ENCODE peak calls at places on chromosomes 16 and 17, in eight cellular contexts. C is vagina, I is adrenal gland, V is brain microvascular endothelial cell, F is breast epithelium, D is aorta, Q is stomach, H is AG04450. T is an unnamed sample.

GRCh38 chr17:2058521-2059124 is 3.7 kb downstream of the HIC1 start:
- DNase-seq in C (no peak), I (no peak), V (peak), F (no peak), D (peak), Q (peak), H (no peak), T (peak)

GRCh38 chr17:71937914-71938313 is 182.9 kb upstream of the SOX9 start:
- DNase-seq in C (no peak), I (no peak), V (no peak), F (no peak), D (no peak), Q (no peak), H (no peak), T (no peak)

GRCh38 chr17:19303367-19303776 is 59.2 kb downstream of the B9D1 start:
- DNase-seq in C (no peak), I (peak), V (no peak), F (no peak), D (no peak), Q (no peak), H (no peak), T (peak)

GRCh38 chr16:53950677-53951076 is 246.7 kb downstream of the FTO start:
- DNase-seq in C (no peak), I (no peak), V (no peak), F (no peak), D (no peak), Q (no peak), H (no peak), T (no peak)

GRCh38 chr16:11152205-11152604 is 103.8 kb downstream of the SOCS1 start:
- DNase-seq in C (no peak), I (no peak), V (no peak), F (no peak), D (no peak), Q (no peak), H (no peak), T (peak)

GRCh38 chr17:66764559-66764958 is 70.4 kb upstream of the CACNG5 start:
- DNase-seq in C (no peak), I (no peak), V (no peak), F (no peak), D (no peak), Q (no peak), H (no peak), T (no peak)

GRCh38 chr17:48543854-48544355 is 1.0 kb downstream of the HOXB2 start:
- DNase-seq in C (no peak), I (no peak), V (no peak), F (no peak), D (no peak), Q (no peak), H (no peak), T (no peak)

GRCh38 chr17:2198917-2199316 is 104.7 kb downstream of the SMG6 start:
- DNase-seq in C (no peak), I (no peak), V (peak), F (no peak), D (no peak), Q (no peak), H (no peak), T (no peak)

GRCh38 chr17:41919840-41920579 is 1.3 kb upstream of the ACLY start:
- DNase-seq in C (no peak), I (peak), V (no peak), F (no peak), D (no peak), Q (no peak), H (no peak), T (peak)

GRCh38 chr17:57665128-57665527 is 80.0 kb downstream of the CCDC182 start:
- DNase-seq in C (no peak), I (peak), V (no peak), F (no peak), D (no peak), Q (no peak), H (no peak), T (peak)

GRCh38 chr16:78479723-78480122 is 380.3 kb downstream of the WWOX start:
- DNase-seq in C (no peak), I (no peak), V (no peak), F (no peak), D (no peak), Q (no peak), H (no peak), T (no peak)

GRCh38 chr16:67199011-67199807 is at the start of gene ELMO3:
- DNase-seq in C (no peak), I (no peak), V (no peak), F (no peak), D (no peak), Q (peak), H (no peak), T (no peak)

GRCh38 chr16:67199808-67200198 is 872 bp downstream of the ELMO3 start:
- DNase-seq in C (no peak), I (no peak), V (no peak), F (no peak), D (no peak), Q (no peak), H (no peak), T (no peak)

GRCh38 chr16:67201411-67202345 is 2.7 kb downstream of the ELMO3 start:
- DNase-seq in C (no peak), I (no peak), V (no peak), F (no peak), D (no peak), Q (no peak), H (no peak), T (no peak)

GRCh38 chr16:67202426-67202825 is 3.5 kb downstream of the ELMO3 start:
- DNase-seq in C (no peak), I (no peak), V (no peak), F (no peak), D (no peak), Q (no peak), H (no peak), T (no peak)

GRCh38 chr16:67200491-67200890 is 1.6 kb downstream of the ELMO3 start:
- DNase-seq in C (no peak), I (no peak), V (no peak), F (no peak), D (no peak), Q (no peak), H (no peak), T (no peak)
- H3K27ac ChIP-seq in C (no peak), I (no peak), V (no peak), F (no peak), D (no peak), Q (no peak), H (no peak), T (no peak)

DNA sequence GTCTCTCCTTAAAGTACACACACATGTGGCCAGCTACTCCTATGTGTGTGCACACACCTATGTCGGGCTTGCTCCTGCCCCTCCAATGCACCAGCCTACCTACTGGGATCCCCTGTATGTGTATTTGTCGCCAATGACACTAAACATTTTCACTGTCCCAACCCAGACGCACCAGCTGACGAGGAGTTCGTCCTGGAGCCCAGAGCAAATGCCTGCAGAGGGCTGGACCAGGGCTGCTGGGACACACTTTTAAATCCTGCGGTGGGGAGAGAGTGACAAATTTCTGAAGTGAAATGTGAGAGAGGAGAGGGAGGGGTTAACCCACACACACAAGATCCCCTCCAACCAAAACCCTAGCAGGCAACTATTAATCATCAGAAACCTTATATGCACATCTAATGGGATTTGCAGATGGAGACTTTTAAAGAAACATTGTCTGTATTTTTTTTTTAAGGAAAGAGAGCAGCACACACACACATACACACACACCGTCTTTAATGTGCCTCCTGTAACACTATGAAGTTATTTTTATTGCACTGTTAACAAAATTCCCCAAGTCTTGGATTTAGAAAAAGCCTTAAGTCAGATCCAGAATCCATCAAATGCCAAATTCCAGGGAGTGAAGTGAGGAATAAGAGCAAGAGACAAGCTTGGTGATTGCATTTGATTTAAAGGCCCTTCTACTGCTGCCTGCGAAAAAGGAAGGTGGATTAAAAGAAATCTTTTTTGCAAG is at the start of gene MEOX1:
- DNase-seq in C (no peak), I (no peak), V (peak), F (no peak), D (no peak), Q (no peak), H (no peak), T (no peak)
- H3K27ac ChIP-seq in C (peak), I (no peak), V (no peak), F (peak), D (no peak), Q (no peak), H (no peak), T (peak)

GRCh38 chr16:87851141-87851587 is 18.1 kb downstream of the SLC7A5 start:
- DNase-seq in C (no peak), I (no peak), V (no peak), F (no peak), D (no peak), Q (no peak), H (no peak), T (no peak)
- H3K27ac ChIP-seq in C (no peak), I (no peak), V (no peak), F (no peak), D (no peak), Q (peak), H (no peak), T (no peak)

GRCh38 chr17:49889500-49889899 is 41.6 kb upstream of the TAC4 start:
- DNase-seq in C (no peak), I (no peak), V (no peak), F (no peak), D (no peak), Q (no peak), H (no peak), T (no peak)
- H3K27ac ChIP-seq in C (peak), I (no peak), V (no peak), F (peak), D (no peak), Q (no peak), H (no peak), T (no peak)

DNA sequence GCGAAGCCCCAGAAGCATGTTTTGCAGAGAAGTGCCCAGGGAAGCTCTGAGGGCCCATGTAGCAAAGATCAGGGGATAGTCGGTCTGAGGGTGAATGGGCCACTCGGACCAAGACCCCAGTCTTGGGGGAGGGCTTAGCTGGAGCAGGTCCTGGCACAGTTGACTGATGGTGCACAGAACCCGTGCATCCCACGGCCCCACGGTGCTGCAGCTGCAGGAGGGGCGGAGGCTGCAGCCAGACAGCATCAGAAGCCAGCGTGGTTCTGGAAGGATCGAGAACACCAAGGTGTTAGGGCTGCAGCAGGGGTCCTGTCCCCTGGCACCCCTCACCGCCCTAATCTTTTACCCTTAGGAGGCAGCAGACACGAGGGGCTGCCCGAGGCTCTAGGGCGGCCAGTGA is 6.5 kb upstream of the MC1R start:
- DNase-seq in C (no peak), I (no peak), V (no peak), F (no peak), D (no peak), Q (no peak), H (no peak), T (no peak)
- H3K27ac ChIP-seq in C (no peak), I (no peak), V (no peak), F (no peak), D (no peak), Q (no peak), H (no peak), T (no peak)